ENCODE peak calls at places on chromosome 4, in five cellular contexts. I, E, Y, K and B are unnamed samples.

GRCh38 chr4:111792592-111792991 is 352.7 kb upstream of the FAM241A start:
- DNase-seq in I (no peak), E (no peak), Y (no peak), K (no peak), B (no peak)

GRCh38 chr4:176319237-176319703 is 496 bp upstream of the SPCS3 start:
- DNase-seq in I (no peak), E (no peak), Y (no peak), K (no peak), B (no peak)

GRCh38 chr4:81648576-81649272 is 177.0 kb upstream of the RASGEF1B start:
- DNase-seq in I (no peak), E (peak), Y (no peak), K (no peak), B (peak)

GRCh38 chr4:38857354-38858096 is 908 bp upstream of the TLR6 start:
- DNase-seq in I (no peak), E (no peak), Y (no peak), K (peak), B (no peak)

GRCh38 chr4:38669233-38669632 is 5.2 kb downstream of the KLF3 start:
- DNase-seq in I (no peak), E (no peak), Y (no peak), K (no peak), B (no peak)

GRCh38 chr4:140704964-140705363 is 51.2 kb downstream of the TBC1D9 start:
- DNase-seq in I (no peak), E (no peak), Y (no peak), K (no peak), B (no peak)

GRCh38 chr4:79964020-79964714 is 108.9 kb downstream of the ANTXR2 start:
- DNase-seq in I (no peak), E (no peak), Y (no peak), K (no peak), B (no peak)

GRCh38 chr4:37586194-37586593 is 100.0 kb downstream of the RELL1 start:
- DNase-seq in I (no peak), E (no peak), Y (no peak), K (no peak), B (no peak)

GRCh38 chr4:87069037-87069742 is 134.4 kb downstream of the AFF1 start:
- DNase-seq in I (no peak), E (no peak), Y (no peak), K (no peak), B (peak)

GRCh38 chr4:143701365-143701764 is 890 bp upstream of the FREM3 start:
- DNase-seq in I (no peak), E (no peak), Y (no peak), K (no peak), B (no peak)

GRCh38 chr4:1406416-1406945 is at the start of gene NKX1-1:
- DNase-seq in I (no peak), E (no peak), Y (no peak), K (no peak), B (no peak)

GRCh38 chr4:103425406-103425805 is 227.3 kb upstream of the CENPE start:
- DNase-seq in I (no peak), E (no peak), Y (no peak), K (no peak), B (no peak)

GRCh38 chr4:129926936-129927335 is 831.0 kb downstream of the C4orf33 start:
- DNase-seq in I (no peak), E (no peak), Y (no peak), K (no peak), B (no peak)

GRCh38 chr4:78827191-78827590 is 51.0 kb downstream of the BMP2K start:
- DNase-seq in I (no peak), E (no peak), Y (no peak), K (no peak), B (no peak)

GRCh38 chr4:153040677-153041076 is 104.6 kb downstream of the FHDC1 start:
- DNase-seq in I (no peak), E (no peak), Y (no peak), K (no peak), B (no peak)

GRCh38 chr4:120132935-120133334 is 66.3 kb upstream of the MAD2L1 start:
- DNase-seq in I (no peak), E (no peak), Y (no peak), K (no peak), B (no peak)

GRCh38 chr4:99645638-99646037 is 12.0 kb downstream of the C4orf54 start:
- DNase-seq in I (no peak), E (no peak), Y (no peak), K (no peak), B (no peak)

GRCh38 chr4:114857831-114858230 is 255.6 kb downstream of the NDST4 start:
- DNase-seq in I (no peak), E (no peak), Y (no peak), K (no peak), B (no peak)

GRCh38 chr4:38069271-38069760 is 109.1 kb downstream of the PTTG2 start:
- DNase-seq in I (no peak), E (no peak), Y (peak), K (peak), B (no peak)

GRCh38 chr4:187460016-187460415 is 535.6 kb upstream of the ZFP42 start:
- DNase-seq in I (no peak), E (no peak), Y (no peak), K (no peak), B (no peak)

GRCh38 chr4:51843309-51844156 is 580 bp downstream of the DCUN1D4 start:
- DNase-seq in I (peak), E (peak), Y (peak), K (peak), B (peak)

GRCh38 chr4:172881645-172882044 is 287.0 kb upstream of the GALNT7 start:
- DNase-seq in I (no peak), E (no peak), Y (no peak), K (no peak), B (no peak)

GRCh38 chr4:5751073-5751917 is 40.3 kb downstream of the EVC start:
- DNase-seq in I (no peak), E (no peak), Y (no peak), K (no peak), B (no peak)

GRCh38 chr4:169337510-169337909 is 66.8 kb upstream of the SH3RF1 start:
- DNase-seq in I (no peak), E (no peak), Y (no peak), K (no peak), B (no peak)

GRCh38 chr4:5165419-5166369 is 114.4 kb downstream of the STK32B start:
- DNase-seq in I (no peak), E (no peak), Y (no peak), K (no peak), B (no peak)